ENCODE peak calls at places on chromosomes 16 and 17, in six cellular contexts. One of them, this sample, is unnamed.

GRCh38 chr16:22314661-22315626 is 17.7 kb downstream of the POLR3E start:
- DNase-seq in spleen: peak
- DNase-seq in IMR-90: no peak
- DNase-seq in fibroblast of pulmonary artery: no peak
- DNase-seq in ovary: no peak
- DNase-seq in H9: no peak
- DNase-seq in this sample: no peak

GRCh38 chr17:63946440-63947363 is 14.6 kb upstream of the CD79B start:
- DNase-seq in fibroblast of pulmonary artery: peak
- DNase-seq in ovary: peak
- DNase-seq in spleen: peak
- DNase-seq in IMR-90: peak
- DNase-seq in H9: peak
- DNase-seq in this sample: no peak

GRCh38 chr16:87034317-87034716 is 282.9 kb downstream of the C16orf95 start:
- DNase-seq in fibroblast of pulmonary artery: no peak
- DNase-seq in spleen: no peak
- DNase-seq in ovary: no peak
- DNase-seq in H9: no peak
- DNase-seq in IMR-90: no peak
- DNase-seq in this sample: no peak

GRCh38 chr17:57946798-57947358 is 8.3 kb downstream of the CUEDC1 start:
- DNase-seq in fibroblast of pulmonary artery: peak
- DNase-seq in ovary: peak
- DNase-seq in spleen: peak
- DNase-seq in H9: no peak
- DNase-seq in IMR-90: peak
- DNase-seq in this sample: no peak

GRCh38 chr16:23666919-23667659 is 11.6 kb upstream of the PLK1 start:
- DNase-seq in fibroblast of pulmonary artery: no peak
- DNase-seq in spleen: no peak
- DNase-seq in ovary: no peak
- DNase-seq in IMR-90: no peak
- DNase-seq in H9: no peak
- DNase-seq in this sample: no peak

GRCh38 chr17:78748730-78749317 is 33.2 kb downstream of the CYTH1 start:
- DNase-seq in H9: no peak
- DNase-seq in ovary: peak
- DNase-seq in IMR-90: peak
- DNase-seq in fibroblast of pulmonary artery: peak
- DNase-seq in spleen: peak
- DNase-seq in this sample: no peak

GRCh38 chr17:18009609-18010420 is 29.2 kb downstream of the ATPAF2 start:
- DNase-seq in IMR-90: no peak
- DNase-seq in spleen: no peak
- DNase-seq in H9: no peak
- DNase-seq in fibroblast of pulmonary artery: no peak
- DNase-seq in ovary: no peak
- DNase-seq in this sample: no peak

GRCh38 chr16:73572135-73572534 is 524.2 kb upstream of the ZFHX3 start:
- DNase-seq in fibroblast of pulmonary artery: peak
- DNase-seq in H9: no peak
- DNase-seq in IMR-90: no peak
- DNase-seq in spleen: no peak
- DNase-seq in ovary: no peak
- DNase-seq in this sample: no peak

GRCh38 chr17:61869138-61869537 is 5.8 kb upstream of the BRIP1 start:
- DNase-seq in fibroblast of pulmonary artery: no peak
- DNase-seq in spleen: no peak
- DNase-seq in IMR-90: no peak
- DNase-seq in H9: no peak
- DNase-seq in ovary: no peak
- DNase-seq in this sample: no peak

GRCh38 chr16:12760819-12761611 is 42.7 kb downstream of the CPPED1 start:
- DNase-seq in spleen: no peak
- DNase-seq in IMR-90: no peak
- DNase-seq in H9: no peak
- DNase-seq in fibroblast of pulmonary artery: no peak
- DNase-seq in ovary: no peak
- DNase-seq in this sample: no peak
- TF ChIP-seq CTCF in spleen: no peak
- TF ChIP-seq CTCF in IMR-90: no peak
- TF ChIP-seq CTCF in H9: no peak
- TF ChIP-seq CTCF in fibroblast of pulmonary artery: no peak
- TF ChIP-seq CTCF in ovary: no peak
- TF ChIP-seq CTCF in this sample: no peak

DNA sequence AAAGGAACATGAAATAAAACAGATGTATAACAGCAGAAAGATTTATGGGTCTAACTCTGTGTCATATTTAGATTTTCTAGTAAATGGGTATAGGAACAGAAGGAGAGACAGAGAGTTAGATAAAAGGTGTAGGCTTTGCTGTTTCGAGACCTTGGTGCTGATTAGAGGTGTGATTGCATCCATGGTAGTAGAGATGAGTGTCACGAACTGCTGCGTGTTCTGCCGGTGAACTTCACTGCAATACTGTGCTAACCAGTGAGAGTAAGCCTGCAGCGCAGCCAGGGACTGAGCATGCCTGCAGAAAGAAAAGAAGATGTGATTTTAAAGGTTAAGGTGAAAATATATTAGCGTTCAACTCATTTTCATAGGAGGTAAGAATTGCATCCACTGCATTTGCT is 53.7 kb upstream of the GSG1L start:
- DNase-seq in H9: no peak
- DNase-seq in ovary: no peak
- DNase-seq in spleen: no peak
- DNase-seq in fibroblast of pulmonary artery: no peak
- DNase-seq in IMR-90: no peak
- DNase-seq in this sample: no peak
- TF ChIP-seq CTCF in H9: no peak
- TF ChIP-seq CTCF in ovary: no peak
- TF ChIP-seq CTCF in spleen: no peak
- TF ChIP-seq CTCF in fibroblast of pulmonary artery: no peak
- TF ChIP-seq CTCF in IMR-90: no peak
- TF ChIP-seq CTCF in this sample: no peak

DNA sequence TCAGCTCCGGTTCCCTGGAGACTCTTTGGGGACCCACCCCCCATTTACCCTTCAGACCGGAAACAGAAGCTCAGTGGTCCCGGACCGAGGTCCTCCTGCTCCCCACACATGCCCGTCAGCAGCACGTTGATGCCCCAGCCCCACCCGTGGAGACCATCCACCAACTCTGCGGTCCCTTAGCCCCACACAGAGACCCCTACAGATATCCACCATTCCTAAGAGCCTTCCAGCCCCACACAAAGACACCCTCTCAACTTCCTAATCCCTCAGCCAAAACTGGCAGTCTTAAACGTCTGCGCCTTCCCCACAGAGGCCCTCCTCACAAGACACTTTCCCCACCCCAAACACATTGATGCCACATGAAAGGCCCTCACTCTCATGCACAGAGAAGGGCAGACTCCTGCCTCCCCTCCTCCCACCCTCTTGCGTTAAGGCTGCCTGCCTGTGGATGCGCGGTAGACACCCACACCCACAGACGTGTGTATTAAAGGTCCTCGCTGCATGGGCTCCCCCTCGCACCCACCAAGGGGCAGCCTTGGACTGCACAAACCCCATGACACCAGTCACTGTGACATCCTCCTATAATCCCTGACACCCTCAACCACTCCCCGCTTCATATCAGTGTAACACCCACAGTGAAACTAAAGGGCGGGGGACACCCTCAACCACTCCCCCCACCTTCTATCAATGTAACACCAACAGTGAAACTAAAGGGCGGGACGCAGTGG is 58.2 kb upstream of the RPH3AL start:
- DNase-seq in fibroblast of pulmonary artery: peak
- DNase-seq in spleen: peak
- DNase-seq in H9: peak
- DNase-seq in ovary: no peak
- DNase-seq in IMR-90: peak
- DNase-seq in this sample: no peak
- TF ChIP-seq CTCF in fibroblast of pulmonary artery: no peak
- TF ChIP-seq CTCF in spleen: no peak
- TF ChIP-seq CTCF in H9: peak
- TF ChIP-seq CTCF in ovary: no peak
- TF ChIP-seq CTCF in IMR-90: peak
- TF ChIP-seq CTCF in this sample: no peak

DNA sequence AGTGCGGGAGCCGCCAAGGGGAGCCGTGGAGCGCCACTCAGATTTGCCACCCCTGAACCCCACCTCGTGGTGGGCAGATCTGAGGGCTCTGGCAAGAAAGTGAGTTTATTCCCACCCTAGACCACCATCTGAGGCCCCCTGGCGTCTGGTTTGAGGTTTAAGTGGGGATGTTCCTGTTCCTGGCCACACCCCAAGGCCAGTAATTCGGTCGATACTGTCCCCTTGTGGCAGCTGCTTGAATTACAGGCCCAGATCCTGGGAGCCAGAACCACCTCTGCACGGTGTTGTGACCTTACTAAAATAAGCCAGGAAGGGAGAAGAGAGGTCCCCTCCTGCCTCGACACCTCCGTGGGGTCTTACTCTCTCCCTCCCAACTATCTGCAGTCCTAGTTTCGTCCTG is 3.3 kb upstream of the LAT start:
- DNase-seq in fibroblast of pulmonary artery: peak
- DNase-seq in IMR-90: no peak
- DNase-seq in ovary: no peak
- DNase-seq in spleen: no peak
- DNase-seq in H9: peak
- DNase-seq in this sample: no peak
- TF ChIP-seq CTCF in fibroblast of pulmonary artery: peak
- TF ChIP-seq CTCF in IMR-90: peak
- TF ChIP-seq CTCF in ovary: no peak
- TF ChIP-seq CTCF in spleen: peak
- TF ChIP-seq CTCF in H9: peak
- TF ChIP-seq CTCF in this sample: peak

GRCh38 chr17:3497101-3497500 is 21.3 kb downstream of the ASPA start:
- DNase-seq in H9: no peak
- DNase-seq in fibroblast of pulmonary artery: no peak
- DNase-seq in IMR-90: no peak
- DNase-seq in ovary: no peak
- DNase-seq in spleen: no peak
- DNase-seq in this sample: no peak
- TF ChIP-seq CTCF in H9: no peak
- TF ChIP-seq CTCF in fibroblast of pulmonary artery: no peak
- TF ChIP-seq CTCF in IMR-90: no peak
- TF ChIP-seq CTCF in ovary: no peak
- TF ChIP-seq CTCF in spleen: no peak
- TF ChIP-seq CTCF in this sample: no peak

GRCh38 chr17:49603720-49604119 is 28.0 kb downstream of the NXPH3 start:
- DNase-seq in ovary: no peak
- DNase-seq in spleen: no peak
- DNase-seq in IMR-90: no peak
- DNase-seq in fibroblast of pulmonary artery: peak
- DNase-seq in H9: no peak
- DNase-seq in this sample: no peak
- TF ChIP-seq CTCF in ovary: no peak
- TF ChIP-seq CTCF in spleen: no peak
- TF ChIP-seq CTCF in IMR-90: no peak
- TF ChIP-seq CTCF in fibroblast of pulmonary artery: peak
- TF ChIP-seq CTCF in H9: peak
- TF ChIP-seq CTCF in this sample: peak

DNA sequence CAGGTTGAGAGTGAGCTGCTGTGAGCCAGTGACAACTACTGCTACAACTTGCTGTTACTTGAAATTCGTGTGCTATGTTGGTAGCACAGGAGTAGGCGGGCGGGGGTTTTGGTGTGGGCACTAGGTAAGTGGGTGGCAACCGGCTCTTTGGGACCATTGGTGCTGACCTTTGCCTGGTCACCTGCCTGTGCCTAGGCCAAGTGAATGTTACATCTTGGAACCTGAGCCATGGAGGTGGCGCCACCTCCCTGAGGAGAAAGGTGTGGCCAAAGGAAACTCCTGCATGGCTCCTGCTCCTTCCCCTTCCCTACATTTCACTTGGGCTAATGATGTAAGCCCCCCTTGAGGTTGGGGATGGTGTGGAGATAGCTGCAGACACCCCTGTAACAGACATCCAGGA is 25.4 kb upstream of the ARHGAP23 start:
- DNase-seq in spleen: no peak
- DNase-seq in fibroblast of pulmonary artery: no peak
- DNase-seq in IMR-90: no peak
- DNase-seq in ovary: no peak
- DNase-seq in H9: peak
- DNase-seq in this sample: no peak
- TF ChIP-seq CTCF in spleen: no peak
- TF ChIP-seq CTCF in fibroblast of pulmonary artery: no peak
- TF ChIP-seq CTCF in IMR-90: no peak
- TF ChIP-seq CTCF in ovary: no peak
- TF ChIP-seq CTCF in H9: peak
- TF ChIP-seq CTCF in this sample: no peak